ENCODE peak calls at places on chromosome 12, in ten cellular contexts. N is dorsolateral prefrontal cortex; H is left ventricle myocardium inferior; D is bronchial epithelial cell; P is lower lobe of right lung; E is GM23338; O is WTC11; J is astrocyte of the spinal cord; S is CD4-positive, alpha-beta T cell; X is Calu3. Q is an unnamed sample.

GRCh38 chr12:64621257-64621942 is 11.1 kb downstream of the RASSF3 start:
- DNase-seq in X (no peak), S (no peak), P (no peak), D (no peak), H (no peak), N (no peak), O (no peak), E (no peak), J (peak; percentile 38), Q (no peak)

GRCh38 chr12:25769076-25769945 is 189.2 kb upstream of the RASSF8 start:
- DNase-seq in S (no peak), X (no peak), N (no peak), P (no peak), D (peak; percentile 94), J (peak; percentile 81), O (no peak), H (no peak), E (no peak), Q (no peak)

GRCh38 chr12:46506961-46507360 is 134.4 kb upstream of the SLC38A2 start:
- DNase-seq in P (no peak), S (no peak), O (no peak), N (no peak), J (no peak), D (no peak), E (no peak), X (no peak), H (no peak), Q (no peak)

GRCh38 chr12:66144796-66145754 is 14.5 kb upstream of the LLPH start:
- DNase-seq in X (peak; percentile 76), H (no peak), S (no peak), J (peak; percentile 67), D (peak; percentile 86), N (no peak), E (peak; percentile 81), P (no peak), O (no peak), Q (no peak)

GRCh38 chr12:50611021-50611420 is 106.2 kb downstream of the DIP2B start:
- DNase-seq in P (no peak), E (no peak), S (no peak), N (no peak), J (no peak), D (no peak), O (no peak), H (no peak), X (no peak), Q (no peak)

GRCh38 chr12:113161415-113162016 is 12.0 kb downstream of the CFAP73 start:
- DNase-seq in E (peak; percentile 98), S (no peak), J (peak; percentile 10), N (peak; percentile 62), H (no peak), X (no peak), O (peak; percentile 97), D (peak; percentile 9), P (no peak), Q (no peak)

GRCh38 chr12:92036771-92037453 is 108.7 kb downstream of the BTG1 start:
- DNase-seq in H (no peak), S (no peak), P (no peak), N (no peak), O (no peak), E (no peak), J (peak; percentile 48), D (peak; percentile 63), X (peak; percentile 12), Q (no peak)

GRCh38 chr12:15035185-15035584 is 62.3 kb downstream of the PDE6H start:
- DNase-seq in N (no peak), S (no peak), H (no peak), J (no peak), X (no peak), E (no peak), O (no peak), D (no peak), P (no peak), Q (no peak)

GRCh38 chr12:114368685-114369084 is 37.3 kb downstream of the TBX5 start:
- DNase-seq in O (no peak), J (no peak), P (no peak), E (no peak), S (no peak), X (no peak), H (no peak), D (no peak), N (no peak), Q (no peak)

GRCh38 chr12:102958073-102958829 is 777 bp downstream of the ASCL1 start:
- DNase-seq in S (no peak), D (no peak), E (peak; percentile 77), P (no peak), J (peak; percentile 27), N (no peak), X (no peak), H (no peak), O (peak; percentile 74), Q (no peak)

GRCh38 chr12:106342397-106343212 is 14.9 kb upstream of the POLR3B start:
- DNase-seq in P (peak; percentile 65), H (peak; percentile 80), D (peak; percentile 69), O (no peak), S (no peak), N (no peak), J (peak; percentile 72), X (peak; percentile 36), E (no peak), Q (no peak)

GRCh38 chr12:70520847-70521246 is 116.4 kb downstream of the PTPRB start:
- DNase-seq in P (no peak), H (no peak), E (no peak), S (no peak), X (no peak), D (peak; percentile 71), O (no peak), J (no peak), N (no peak), Q (no peak)

GRCh38 chr12:22709292-22709691 is 84.3 kb downstream of the ETNK1 start:
- DNase-seq in N (no peak), D (peak; percentile 35), E (peak; percentile 75), J (peak; percentile 26), O (no peak), H (no peak), X (no peak), P (no peak), S (no peak), Q (no peak)

GRCh38 chr12:125128806-125129571 is 63.8 kb downstream of the AACS start:
- DNase-seq in H (no peak), O (no peak), P (no peak), X (no peak), D (no peak), E (no peak), N (peak; percentile 46), S (no peak), J (no peak), Q (no peak)

GRCh38 chr12:42235426-42235825 is 2.6 kb downstream of the YAF2 start:
- DNase-seq in X (no peak), O (no peak), S (no peak), J (no peak), E (no peak), P (no peak), D (no peak), H (no peak), N (no peak), Q (no peak)

GRCh38 chr12:64216239-64216638 is 5.9 kb downstream of the KICS2 start:
- DNase-seq in E (no peak), D (no peak), X (no peak), N (no peak), J (no peak), P (no peak), S (no peak), H (no peak), O (no peak), Q (no peak)

GRCh38 chr12:25415004-25415403 is 138.1 kb downstream of the LMNTD1 start:
- DNase-seq in E (no peak), O (no peak), P (no peak), H (no peak), N (no peak), J (no peak), D (no peak), X (no peak), S (no peak), Q (no peak)

GRCh38 chr12:42779186-42779859 is 189.8 kb upstream of the PRICKLE1 start:
- DNase-seq in O (no peak), X (no peak), J (peak; percentile 28), N (no peak), P (no peak), D (peak; percentile 76), S (no peak), H (no peak), E (no peak), Q (no peak)

GRCh38 chr12:70417121-70417520 is 51.0 kb downstream of the KCNMB4 start:
- DNase-seq in H (no peak), D (no peak), O (no peak), P (no peak), S (no peak), X (no peak), J (no peak), N (no peak), E (no peak), Q (no peak)

GRCh38 chr12:102406033-102406584 is 74.3 kb downstream of the IGF1 start:
- DNase-seq in J (peak; percentile 9), X (no peak), D (peak; percentile 87), S (no peak), N (peak; percentile 78), E (no peak), O (no peak), P (peak; percentile 51), H (peak; percentile 38), Q (no peak)

GRCh38 chr12:130792926-130793849 is 45.9 kb downstream of the STX2 start:
- DNase-seq in S (no peak), E (peak; percentile 49), J (no peak), O (no peak), P (no peak), H (no peak), N (no peak), D (no peak), X (no peak), Q (no peak)

GRCh38 chr12:10098762-10099161 is at the start of gene CLEC1A:
- DNase-seq in H (peak; percentile 23), P (no peak), X (no peak), J (peak; percentile 33), E (peak; percentile 66), N (no peak), D (no peak), S (no peak), O (peak; percentile 50), Q (no peak)
- TF ChIP-seq CTCF in H (no peak), P (no peak), X (no peak), J (no peak), E (no peak), N (no peak), D (no peak), S (no peak), O (no peak), Q (no peak)

GRCh38 chr12:108854055-108854452 is 3.3 kb downstream of the SSH1 start:
- DNase-seq in D (peak; percentile 74), X (peak; percentile 28), E (no peak), H (no peak), S (no peak), N (no peak), J (peak; percentile 92), P (no peak), O (no peak), Q (no peak)
- TF ChIP-seq CTCF in D (peak; percentile 40), X (peak; percentile 26), E (no peak), H (peak; percentile 56), S (no peak), N (peak; percentile 32), J (peak; percentile 47), P (peak; percentile 46), O (no peak), Q (no peak)

GRCh38 chr12:19183121-19183838 is 53.7 kb downstream of the PLEKHA5 start:
- DNase-seq in D (no peak), P (no peak), H (no peak), O (no peak), S (no peak), E (peak; percentile 63), X (no peak), J (peak; percentile 33), N (no peak), Q (no peak)
- TF ChIP-seq CTCF in D (no peak), P (no peak), H (peak; percentile 40), O (no peak), S (no peak), E (peak; percentile 27), X (no peak), J (peak; percentile 52), N (no peak), Q (no peak)

GRCh38 chr12:111076611-111077451 is 156.5 kb upstream of the MYL2 start:
- DNase-seq in H (no peak), P (no peak), O (no peak), E (no peak), J (no peak), D (no peak), S (no peak), X (no peak), N (no peak), Q (no peak)
- TF ChIP-seq CTCF in H (no peak), P (no peak), O (no peak), E (no peak), J (no peak), D (no peak), S (no peak), X (no peak), N (no peak), Q (no peak)